ENCODE peak calls at places on chromosomes 13 and 19, in four cellular contexts. One of them, this sample, is unnamed.
A peak's percentile ranks its signal among the peaks of the same experiment; 100 is the strongest.

GRCh38 chr13:59823495-59823894 is 340.2 kb downstream of the DIAPH3 start:
- DNase-seq in GM23338: no peak
- DNase-seq in right lobe of liver: no peak
- DNase-seq in breast epithelium: no peak
- DNase-seq in this sample: no peak

GRCh38 chr19:17680235-17680722 is 7.9 kb downstream of the UNC13A start:
- DNase-seq in GM23338: peak; percentile 64
- DNase-seq in right lobe of liver: peak; percentile 64
- DNase-seq in breast epithelium: peak; percentile 20
- DNase-seq in this sample: peak; percentile 80

GRCh38 chr19:23822735-23823134 is 64.0 kb upstream of the ZNF681 start:
- DNase-seq in GM23338: no peak
- DNase-seq in right lobe of liver: no peak
- DNase-seq in breast epithelium: peak; percentile 26
- DNase-seq in this sample: no peak

GRCh38 chr19:38647966-38648788 is 728 bp downstream of the ACTN4 start:
- DNase-seq in GM23338: no peak
- DNase-seq in right lobe of liver: no peak
- DNase-seq in breast epithelium: no peak
- DNase-seq in this sample: no peak

GRCh38 chr19:42024622-42025111 is 30.6 kb upstream of the ATP1A3 start:
- DNase-seq in GM23338: no peak
- DNase-seq in right lobe of liver: no peak
- DNase-seq in breast epithelium: peak; percentile 24
- DNase-seq in this sample: no peak

GRCh38 chr13:80462567-80462966 is 121.6 kb upstream of the SPRY2 start:
- DNase-seq in GM23338: no peak
- DNase-seq in right lobe of liver: no peak
- DNase-seq in breast epithelium: no peak
- DNase-seq in this sample: no peak

GRCh38 chr19:47507924-47508553 is 6.8 kb downstream of the NAPA start:
- DNase-seq in GM23338: peak; percentile 36
- DNase-seq in right lobe of liver: no peak
- DNase-seq in breast epithelium: no peak
- DNase-seq in this sample: no peak

GRCh38 chr19:3024509-3024869 is 4.6 kb downstream of the TLE2 start:
- DNase-seq in GM23338: no peak
- DNase-seq in right lobe of liver: no peak
- DNase-seq in breast epithelium: no peak
- DNase-seq in this sample: no peak

GRCh38 chr13:108597943-108598342 is 31.5 kb upstream of the MYO16 start:
- DNase-seq in GM23338: no peak
- DNase-seq in right lobe of liver: no peak
- DNase-seq in breast epithelium: no peak
- DNase-seq in this sample: no peak

GRCh38 chr19:18408053-18408476 is 10.6 kb upstream of the LRRC25 start:
- DNase-seq in GM23338: peak; percentile 81
- DNase-seq in right lobe of liver: peak; percentile 61
- DNase-seq in breast epithelium: no peak
- DNase-seq in this sample: no peak

GRCh38 chr19:2166741-2167738 is 3.3 kb downstream of the DOT1L start:
- DNase-seq in GM23338: peak; percentile 45
- DNase-seq in right lobe of liver: peak; percentile 96
- DNase-seq in breast epithelium: peak; percentile 80
- DNase-seq in this sample: no peak

GRCh38 chr13:110645750-110646149 is 30.4 kb downstream of the NAXD start:
- DNase-seq in GM23338: no peak
- DNase-seq in right lobe of liver: no peak
- DNase-seq in breast epithelium: no peak
- DNase-seq in this sample: no peak

GRCh38 chr19:5036733-5037681 is 68.1 kb downstream of the KDM4B start:
- DNase-seq in GM23338: no peak
- DNase-seq in right lobe of liver: peak; percentile 57
- DNase-seq in breast epithelium: no peak
- DNase-seq in this sample: no peak

GRCh38 chr13:73428137-73428536 is 369.3 kb downstream of the KLF5 start:
- DNase-seq in GM23338: no peak
- DNase-seq in right lobe of liver: no peak
- DNase-seq in breast epithelium: no peak
- DNase-seq in this sample: no peak

GRCh38 chr13:20411638-20412342 is 113.9 kb downstream of the CRYL1 start:
- DNase-seq in GM23338: no peak
- DNase-seq in right lobe of liver: no peak
- DNase-seq in breast epithelium: no peak
- DNase-seq in this sample: no peak

GRCh38 chr13:72204291-72204690 is 337.3 kb upstream of the DACH1 start:
- DNase-seq in GM23338: no peak
- DNase-seq in right lobe of liver: no peak
- DNase-seq in breast epithelium: no peak
- DNase-seq in this sample: no peak

GRCh38 chr13:30892966-30893365 is 13.1 kb upstream of the MEDAG start:
- DNase-seq in GM23338: peak; percentile 87
- DNase-seq in right lobe of liver: no peak
- DNase-seq in breast epithelium: no peak
- DNase-seq in this sample: no peak

GRCh38 chr13:104021806-104022397 is 955.7 kb upstream of the SLC10A2 start:
- DNase-seq in GM23338: no peak
- DNase-seq in right lobe of liver: no peak
- DNase-seq in breast epithelium: no peak
- DNase-seq in this sample: no peak

GRCh38 chr13:99694251-99694650 is 193.0 kb downstream of the TM9SF2 start:
- DNase-seq in GM23338: no peak
- DNase-seq in right lobe of liver: no peak
- DNase-seq in breast epithelium: no peak
- DNase-seq in this sample: no peak

GRCh38 chr13:40452741-40453665 is 213.4 kb downstream of the FOXO1 start:
- DNase-seq in GM23338: no peak
- DNase-seq in right lobe of liver: no peak
- DNase-seq in breast epithelium: no peak
- DNase-seq in this sample: no peak

GRCh38 chr19:10835089-10835753 is 791 bp downstream of the TMED1 start:
- DNase-seq in GM23338: no peak
- DNase-seq in right lobe of liver: no peak
- DNase-seq in breast epithelium: peak; percentile 27
- DNase-seq in this sample: no peak

GRCh38 chr13:106407338-106407737 is 128.1 kb downstream of the EFNB2 start:
- DNase-seq in GM23338: no peak
- DNase-seq in right lobe of liver: no peak
- DNase-seq in breast epithelium: no peak
- DNase-seq in this sample: no peak

GRCh38 chr13:44158055-44158655 is 215.5 kb upstream of the SERP2 start:
- DNase-seq in GM23338: no peak
- DNase-seq in right lobe of liver: no peak
- DNase-seq in breast epithelium: no peak
- DNase-seq in this sample: no peak

GRCh38 chr13:75411924-75412537 is 69.9 kb downstream of the TBC1D4 start:
- DNase-seq in GM23338: no peak
- DNase-seq in right lobe of liver: peak; percentile 53
- DNase-seq in breast epithelium: no peak
- DNase-seq in this sample: no peak

GRCh38 chr13:106997219-106997618 is 429.3 kb upstream of the ARGLU1 start:
- DNase-seq in GM23338: no peak
- DNase-seq in right lobe of liver: no peak
- DNase-seq in breast epithelium: no peak
- DNase-seq in this sample: no peak

GRCh38 chr13:24693862-24694471 is 13.8 kb downstream of the ATP12A start:
- DNase-seq in GM23338: peak; percentile 95
- DNase-seq in right lobe of liver: peak; percentile 58
- DNase-seq in breast epithelium: no peak
- DNase-seq in this sample: no peak

GRCh38 chr19:12350890-12351197 is 14.6 kb downstream of the ZNF442 start:
- DNase-seq in GM23338: peak; percentile 10
- DNase-seq in right lobe of liver: no peak
- DNase-seq in breast epithelium: no peak
- DNase-seq in this sample: no peak

GRCh38 chr19:12350185-12350889 is 15.1 kb downstream of the ZNF442 start:
- DNase-seq in GM23338: peak; percentile 4
- DNase-seq in right lobe of liver: no peak
- DNase-seq in breast epithelium: no peak
- DNase-seq in this sample: no peak

GRCh38 chr19:12345197-12345596 is 11.8 kb upstream of the ZNF563 start:
- DNase-seq in GM23338: no peak
- DNase-seq in right lobe of liver: no peak
- DNase-seq in breast epithelium: no peak
- DNase-seq in this sample: no peak

DNA sequence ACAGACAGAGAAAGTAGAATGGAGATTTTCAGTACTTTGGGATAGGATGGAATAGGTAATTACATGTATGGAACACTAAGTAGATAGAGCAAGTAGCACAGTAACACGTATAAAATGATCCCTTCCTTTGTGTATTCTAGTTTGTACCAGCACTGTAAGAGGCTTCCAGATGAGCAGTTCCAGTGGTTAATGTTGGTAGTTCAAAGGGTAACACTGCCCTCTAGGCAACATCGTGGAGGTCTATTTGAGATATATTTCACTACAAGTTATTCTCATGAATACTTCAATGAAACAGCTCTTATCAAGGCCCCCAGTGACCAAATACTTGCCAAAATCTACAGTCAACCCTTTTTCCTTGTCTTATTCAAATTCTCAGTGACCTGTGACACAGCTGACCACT is 13.5 kb upstream of the ZNF563 start:
- DNase-seq in GM23338: peak; percentile 3
- DNase-seq in right lobe of liver: no peak
- DNase-seq in breast epithelium: no peak
- DNase-seq in this sample: no peak
- TF ChIP-seq CTCF in GM23338: no peak
- TF ChIP-seq CTCF in right lobe of liver: no peak
- TF ChIP-seq CTCF in breast epithelium: no peak
- TF ChIP-seq CTCF in this sample: peak; percentile 29

DNA sequence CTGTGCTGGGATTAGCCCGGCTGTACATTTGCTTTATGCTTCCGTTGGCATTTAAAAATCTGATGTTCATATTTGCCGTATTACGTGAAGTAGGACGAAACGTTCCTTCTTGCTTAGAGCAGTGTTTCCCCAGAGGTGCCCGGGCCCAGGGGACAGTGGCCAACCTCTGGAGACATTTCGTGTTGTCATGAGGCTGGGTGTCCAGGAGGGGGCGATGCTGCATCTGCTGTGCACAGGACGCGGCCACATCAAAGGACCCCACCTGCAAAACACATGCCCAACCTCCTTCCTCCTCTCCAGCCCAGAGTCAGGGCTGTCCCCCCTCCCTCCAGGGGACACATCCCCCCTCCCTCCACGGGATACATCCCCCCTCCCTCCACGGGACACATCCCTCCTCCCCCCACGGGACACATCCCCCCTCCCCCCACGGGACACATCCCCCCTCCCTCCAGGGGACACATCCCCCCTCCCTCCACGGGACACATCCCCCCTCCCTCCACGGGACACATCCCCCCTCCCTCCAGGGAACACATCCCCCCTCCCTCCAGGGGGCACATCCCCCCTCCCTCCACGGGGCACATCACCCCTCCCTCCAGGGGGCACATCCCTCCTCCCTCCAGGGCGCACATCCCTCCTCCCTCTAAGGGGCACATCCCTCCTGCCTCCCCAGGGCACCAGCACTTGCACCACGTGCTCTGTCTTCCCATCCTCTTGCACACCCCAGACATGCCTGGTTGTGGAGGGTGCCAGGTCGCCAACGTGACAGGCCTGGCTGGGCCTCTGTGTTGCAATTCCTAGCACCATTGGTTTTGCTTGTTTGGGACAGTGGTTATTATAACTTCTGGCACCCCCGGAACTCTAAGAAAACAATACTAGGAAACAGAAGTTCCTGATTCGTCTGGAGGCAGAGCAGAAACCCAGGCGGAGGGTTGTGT is 46.7 kb downstream of the GAS6 start:
- DNase-seq in GM23338: peak; percentile 87
- DNase-seq in right lobe of liver: peak; percentile 93
- DNase-seq in breast epithelium: peak; percentile 94
- DNase-seq in this sample: peak; percentile 68
- TF ChIP-seq CTCF in GM23338: peak; percentile 63
- TF ChIP-seq CTCF in right lobe of liver: peak; percentile 92
- TF ChIP-seq CTCF in breast epithelium: peak; percentile 91
- TF ChIP-seq CTCF in this sample: peak; percentile 66

DNA sequence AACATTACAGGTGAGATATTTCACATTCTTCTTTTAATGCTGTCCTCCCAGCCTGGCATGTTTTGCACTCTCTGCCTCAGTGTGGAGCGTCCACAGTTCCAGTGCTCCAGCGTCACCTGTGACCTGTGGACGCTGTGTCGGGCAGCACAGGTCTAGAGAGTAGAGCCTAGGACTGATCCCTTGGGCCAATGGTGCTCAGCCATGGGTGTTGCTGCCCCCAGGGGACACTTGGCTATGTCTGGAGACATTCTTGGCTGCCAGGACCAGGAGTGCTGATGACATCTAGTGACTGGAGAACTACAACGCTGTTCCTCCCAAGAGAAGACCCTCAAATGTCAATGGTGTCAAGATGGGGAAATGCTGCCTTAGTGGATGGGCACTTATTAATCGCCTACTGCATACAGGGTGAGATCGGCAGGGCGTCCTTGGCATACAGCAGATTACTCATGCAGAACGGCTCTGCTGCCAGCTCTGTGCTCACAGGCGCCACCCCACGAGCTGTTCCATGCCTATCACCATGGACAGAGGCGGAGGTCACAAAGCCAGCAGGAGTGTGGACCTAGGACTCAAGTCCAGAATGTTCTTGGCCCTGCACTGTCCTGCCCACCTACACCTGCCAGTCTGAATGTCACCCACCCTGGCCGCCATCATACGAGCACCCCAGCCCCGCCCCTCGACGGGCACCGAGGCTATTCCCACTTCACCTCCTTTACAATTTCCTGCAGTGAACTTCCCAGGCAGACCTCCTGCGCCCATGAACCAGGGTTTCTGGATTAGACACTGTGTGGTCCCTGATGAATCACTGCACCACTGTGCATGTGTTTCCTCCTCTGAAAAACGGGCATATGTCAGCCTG is 13.9 kb upstream of the MADCAM1 start:
- DNase-seq in GM23338: no peak
- DNase-seq in right lobe of liver: no peak
- DNase-seq in breast epithelium: no peak
- DNase-seq in this sample: no peak
- TF ChIP-seq CTCF in GM23338: peak; percentile 26
- TF ChIP-seq CTCF in right lobe of liver: no peak
- TF ChIP-seq CTCF in breast epithelium: no peak
- TF ChIP-seq CTCF in this sample: no peak

DNA sequence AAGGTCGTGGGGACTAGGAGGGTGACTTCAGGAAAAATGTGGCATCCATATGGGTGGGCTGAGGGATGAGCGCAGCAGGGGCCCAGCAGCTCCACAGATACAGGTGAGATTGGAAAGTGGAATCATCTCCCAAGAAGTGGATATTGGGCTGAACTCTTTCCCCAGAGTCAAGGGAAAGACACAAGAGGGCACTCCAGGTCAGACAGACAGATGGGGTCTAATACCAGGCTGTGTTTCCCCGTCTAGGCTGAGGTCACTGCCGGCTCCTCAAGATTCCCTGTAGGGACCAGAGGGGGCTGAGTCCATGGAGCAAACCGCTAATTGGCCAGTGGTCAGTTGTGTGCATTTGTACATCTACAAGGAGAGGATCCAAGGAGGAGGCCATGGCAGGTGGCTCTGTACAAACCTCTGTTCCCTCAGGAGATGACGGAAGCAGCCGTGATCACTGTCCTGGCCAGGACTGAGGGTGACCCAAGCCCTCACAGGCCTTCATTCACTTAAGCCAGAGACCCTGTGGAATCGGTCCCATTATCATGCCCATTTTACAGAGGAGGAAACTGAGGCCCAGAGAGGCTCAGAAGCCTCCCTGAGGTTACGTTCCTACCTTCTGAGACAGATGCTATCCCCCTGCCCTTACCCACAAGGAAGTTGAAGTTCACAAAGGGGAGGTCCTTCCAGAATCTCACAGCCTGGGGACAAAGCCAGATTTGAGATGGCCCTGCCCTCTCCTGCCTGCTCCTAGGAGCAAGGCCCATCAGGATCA is 14.9 kb upstream of the IGLON5 start:
- DNase-seq in GM23338: peak; percentile 65
- DNase-seq in right lobe of liver: no peak
- DNase-seq in breast epithelium: no peak
- DNase-seq in this sample: no peak
- TF ChIP-seq CTCF in GM23338: peak; percentile 41
- TF ChIP-seq CTCF in right lobe of liver: no peak
- TF ChIP-seq CTCF in breast epithelium: no peak
- TF ChIP-seq CTCF in this sample: no peak